ENCODE peak calls at places on chromosomes 3 and 15, in four cellular contexts. U is NCI-H748 treated with DMSO at 0.1 percent for 48 hours, V is esophagus squamous epithelium, M is NCI-H1092 treated with DMSO at 0.1 percent for 48 hours. G is an unnamed sample.

GRCh38 chr3:43328653-43329052 is 42.3 kb downstream of the SNRK start:
- DNase-seq in U (no peak), V (no peak), M (no peak), G (no peak)

GRCh38 chr3:112500621-112501020 is 1.3 kb upstream of the BTLA start:
- DNase-seq in U (no peak), V (no peak), M (no peak), G (no peak)

GRCh38 chr15:31843426-31844055 is 186.8 kb upstream of the CHRNA7 start:
- DNase-seq in U (no peak), V (no peak), M (no peak), G (no peak)

GRCh38 chr3:112381673-112382542 is 49.0 kb downstream of the CD200 start:
- DNase-seq in U (no peak), V (no peak), M (no peak), G (no peak)

GRCh38 chr3:171974986-171975837 is 64.2 kb upstream of the FNDC3B start:
- DNase-seq in U (no peak), V (no peak), M (no peak), G (no peak)

GRCh38 chr3:159380891-159381290 is 579.0 kb downstream of the MFSD1 start:
- DNase-seq in U (no peak), V (no peak), M (no peak), G (no peak)

GRCh38 chr3:148881286-148881685 is 16.2 kb downstream of the CPA3 start:
- DNase-seq in U (no peak), V (no peak), M (no peak), G (no peak)

GRCh38 chr3:109268181-109268580 is 48.1 kb downstream of the DPPA2 start:
- DNase-seq in U (no peak), V (no peak), M (no peak), G (peak)

GRCh38 chr3:153830552-153830951 is 290.6 kb upstream of the ARHGEF26 start:
- DNase-seq in U (no peak), V (no peak), M (peak), G (no peak)

GRCh38 chr3:139105154-139105702 is 60.5 kb upstream of the PRR23C start:
- DNase-seq in U (no peak), V (no peak), M (no peak), G (no peak)

GRCh38 chr3:47419083-47420043 is 38.5 kb downstream of the PTPN23 start:
- DNase-seq in U (no peak), V (no peak), M (no peak), G (no peak)

GRCh38 chr15:48025118-48025517 is 95.7 kb upstream of the SLC24A5 start:
- DNase-seq in U (no peak), V (no peak), M (no peak), G (peak)

GRCh38 chr3:7144696-7145308 is 283.9 kb downstream of the GRM7 start:
- DNase-seq in U (no peak), V (no peak), M (no peak), G (peak)

GRCh38 chr15:88401972-88402656 is 65.1 kb downstream of the MRPL46 start:
- DNase-seq in U (no peak), V (no peak), M (no peak), G (no peak)

GRCh38 chr3:59192473-59192872 is 142.6 kb upstream of the CFAP20DC start:
- DNase-seq in U (no peak), V (no peak), M (no peak), G (no peak)

GRCh38 chr3:46214751-46215352 is 6.7 kb upstream of the CCR1 start:
- DNase-seq in U (no peak), V (no peak), M (no peak), G (peak)

GRCh38 chr15:58441376-58442070 is 9.7 kb downstream of the LIPC start:
- DNase-seq in U (no peak), V (no peak), M (no peak), G (no peak)

GRCh38 chr3:194485471-194485875 is 1.3 kb downstream of the ATP13A3 start:
- DNase-seq in U (no peak), V (no peak), M (no peak), G (no peak)

GRCh38 chr3:45088543-45088942 is 57.6 kb downstream of the CDCP1 start:
- DNase-seq in U (no peak), V (no peak), M (no peak), G (no peak)

GRCh38 chr15:90201150-90201943 is at the start of gene SEMA4B:
- DNase-seq in U (no peak), V (no peak), M (peak), G (peak)

GRCh38 chr3:56921573-56922571 is 120.1 kb upstream of the ARHGEF3 start:
- DNase-seq in U (no peak), V (no peak), M (no peak), G (no peak)

GRCh38 chr15:73318463-73319351 is 50.1 kb downstream of the HCN4 start:
- DNase-seq in U (peak), V (no peak), M (peak), G (no peak)